ENCODE peak calls at places on chromosomes 7 and 10, in nine cellular contexts. H is activated effector memory CD4-positive, alpha-beta T cell treated with Interleukin-2 at 50 U/mL for 16 hours; M is HCEC 1CT; A is KBM-7; D is left colon; G is stimulated activated CD8-positive, alpha-beta memory T cell treated with anti-CD3 and anti-CD28 coated beads, Interleukin-2, amount 100 ng/mL, for 48 hours; Z is lower lobe of right lung; O is activated naive CD8-positive, alpha-beta T cell treated with anti-CD3 and anti-CD28 coated beads, Interleukin-2, amount 10 ng/mL, durations not matched to agents 7 days and 5 days; B is CD8-positive, alpha-beta T cell. J is an unnamed sample.

GRCh38 chr10:44567471-44567870 is 182.6 kb upstream of the CXCL12 start:
- DNase-seq in H (no peak), M (no peak), A (no peak), D (no peak), G (no peak), Z (no peak), O (no peak), B (no peak), J (no peak)

GRCh38 chr7:101606176-101606923 is 22.7 kb downstream of the MYL10 start:
- DNase-seq in H (no peak), M (no peak), A (no peak), D (no peak), G (no peak), Z (no peak), O (no peak), B (no peak), J (no peak)

GRCh38 chr10:92124524-92125168 is 166.2 kb downstream of the CPEB3 start:
- DNase-seq in H (no peak), M (peak), A (no peak), D (peak), G (no peak), Z (no peak), O (no peak), B (no peak), J (no peak)

GRCh38 chr10:38600696-38601095 is 506.6 kb downstream of the ZNF37A start:
- DNase-seq in H (no peak), M (no peak), A (no peak), D (no peak), G (no peak), Z (no peak), O (no peak), B (no peak), J (no peak)

GRCh38 chr7:36563706-36564325 is 160.5 kb downstream of the AOAH start:
- DNase-seq in H (no peak), M (peak), A (no peak), D (no peak), G (no peak), Z (no peak), O (no peak), B (no peak), J (no peak)

GRCh38 chr7:130144632-130145171 is 60.5 kb downstream of the TMEM209 start:
- DNase-seq in H (no peak), M (peak), A (no peak), D (no peak), G (no peak), Z (no peak), O (no peak), B (no peak), J (no peak)

GRCh38 chr7:141355057-141355456 is 196.2 kb upstream of the AGK start:
- DNase-seq in H (no peak), M (peak), A (no peak), D (no peak), G (no peak), Z (no peak), O (no peak), B (no peak), J (no peak)

GRCh38 chr10:132984801-132985545 is 42.6 kb upstream of the CFAP46 start:
- DNase-seq in H (no peak), M (no peak), A (no peak), D (no peak), G (no peak), Z (peak), O (no peak), B (no peak), J (no peak)

GRCh38 chr7:70571986-70572385 is 560.0 kb upstream of the GALNT17 start:
- DNase-seq in H (no peak), M (no peak), A (no peak), D (peak), G (no peak), Z (no peak), O (no peak), B (no peak), J (no peak)

GRCh38 chr10:133100706-133101463 is 13.2 kb downstream of the ADGRA1 start:
- DNase-seq in H (no peak), M (no peak), A (peak), D (peak), G (no peak), Z (no peak), O (no peak), B (no peak), J (peak)

GRCh38 chr7:156544919-156545715 is 95.5 kb upstream of the RNF32 start:
- DNase-seq in H (no peak), M (no peak), A (no peak), D (peak), G (no peak), Z (no peak), O (no peak), B (no peak), J (peak)

GRCh38 chr10:71241114-71241898 is 28.9 kb downstream of the UNC5B start:
- DNase-seq in H (no peak), M (no peak), A (peak), D (no peak), G (no peak), Z (no peak), O (no peak), B (no peak), J (no peak)

GRCh38 chr10:12709516-12709915 is 292.0 kb downstream of the CCDC3 start:
- DNase-seq in H (no peak), M (peak), A (no peak), D (no peak), G (no peak), Z (no peak), O (no peak), B (no peak), J (no peak)

GRCh38 chr10:19629559-19629958 is 186.7 kb upstream of the PLXDC2 start:
- DNase-seq in H (no peak), M (peak), A (no peak), D (peak), G (no peak), Z (peak), O (no peak), B (no peak), J (no peak)

GRCh38 chr10:70348228-70348850 is 34.1 kb downstream of the LRRC20 start:
- DNase-seq in H (no peak), M (peak), A (peak), D (peak), G (no peak), Z (no peak), O (peak), B (peak), J (peak)

GRCh38 chr10:29353291-29353690 is 64.4 kb downstream of the LYZL1 start:
- DNase-seq in H (no peak), M (no peak), A (no peak), D (no peak), G (no peak), Z (no peak), O (no peak), B (no peak), J (no peak)

GRCh38 chr7:157495594-157495993 is 158.8 kb downstream of the DNAJB6 start:
- DNase-seq in H (no peak), M (no peak), A (no peak), D (no peak), G (peak), Z (no peak), O (peak), B (no peak), J (no peak)

GRCh38 chr10:123512881-123513822 is 153.0 kb upstream of the GPR26 start:
- DNase-seq in H (no peak), M (no peak), A (no peak), D (no peak), G (no peak), Z (no peak), O (no peak), B (no peak), J (no peak)

GRCh38 chr10:131758062-131758941 is 142.5 kb upstream of the PPP2R2D start:
- DNase-seq in H (no peak), M (no peak), A (no peak), D (no peak), G (no peak), Z (no peak), O (no peak), B (no peak), J (peak)

GRCh38 chr7:77778535-77778934 is 19.7 kb downstream of the TMEM60 start:
- DNase-seq in H (no peak), M (no peak), A (no peak), D (no peak), G (no peak), Z (no peak), O (no peak), B (no peak), J (no peak)

GRCh38 chr10:70360215-70360614 is 22.2 kb downstream of the LRRC20 start:
- DNase-seq in H (no peak), M (no peak), A (no peak), D (no peak), G (no peak), Z (no peak), O (no peak), B (no peak), J (no peak)

GRCh38 chr10:93030409-93030808 is 30.2 kb upstream of the CYP26C1 start:
- DNase-seq in H (no peak), M (peak), A (no peak), D (no peak), G (no peak), Z (no peak), O (no peak), B (no peak), J (no peak)

GRCh38 chr10:100979821-100980272 is 7.5 kb downstream of the MRPL43 start:
- DNase-seq in H (no peak), M (no peak), A (no peak), D (no peak), G (no peak), Z (no peak), O (no peak), B (no peak), J (no peak)

GRCh38 chr10:132865236-132865635 is 77.1 kb downstream of the CFAP46 start:
- DNase-seq in H (no peak), M (no peak), A (no peak), D (no peak), G (no peak), Z (peak), O (peak), B (no peak), J (no peak)

GRCh38 chr7:35707422-35707821 is 12.5 kb upstream of the HERPUD2 start:
- DNase-seq in H (no peak), M (peak), A (no peak), D (no peak), G (no peak), Z (no peak), O (no peak), B (no peak), J (no peak)

GRCh38 chr7:157139142-157140117 is 704 bp downstream of the UBE3C start:
- DNase-seq in H (no peak), M (peak), A (peak), D (peak), G (peak), Z (peak), O (no peak), B (peak), J (peak)

GRCh38 chr7:109308816-109309215 is 739.1 kb downstream of the DNAJB9 start:
- DNase-seq in H (no peak), M (no peak), A (no peak), D (no peak), G (no peak), Z (no peak), O (no peak), B (no peak), J (no peak)